ENCODE peak calls at places on chromosomes 12 and 14, in six cellular contexts. E is A549, Y is hepatocyte, X is H9, B is fibroblast of lung, I is GM23338. C is an unnamed sample.

GRCh38 chr12:92403210-92404175 is 257.8 kb upstream of the BTG1 start:
- DNase-seq in E (no peak), Y (no peak), X (no peak), B (no peak), I (no peak), C (no peak)

GRCh38 chr12:10982244-10982643 is 4.5 kb downstream of the TAS2R50 start:
- DNase-seq in E (no peak), Y (no peak), X (no peak), B (no peak), I (no peak), C (no peak)

GRCh38 chr14:72941286-72941985 is 15.2 kb downstream of the DCAF4 start:
- DNase-seq in E (no peak), Y (no peak), X (no peak), B (no peak), I (no peak), C (no peak)

GRCh38 chr12:32312049-32312670 is 87.2 kb upstream of the FGD4 start:
- DNase-seq in E (peak), Y (peak), X (no peak), B (peak), I (peak), C (peak)

GRCh38 chr14:23353433-23353780 is 720 bp upstream of the SLC22A17 start:
- DNase-seq in E (no peak), Y (no peak), X (no peak), B (no peak), I (no peak), C (no peak)

GRCh38 chr14:89383171-89383845 is 33.7 kb downstream of the FOXN3 start:
- DNase-seq in E (no peak), Y (no peak), X (no peak), B (no peak), I (no peak), C (no peak)

GRCh38 chr12:91180577-91180976 is 2.0 kb downstream of the DCN start:
- DNase-seq in E (no peak), Y (peak), X (no peak), B (peak), I (no peak), C (no peak)

GRCh38 chr12:53076461-53076860 is 2.7 kb downstream of the SPRYD3 start:
- DNase-seq in E (no peak), Y (no peak), X (no peak), B (no peak), I (no peak), C (no peak)

GRCh38 chr12:97464241-97465011 is 1.8 kb downstream of the RMST start:
- DNase-seq in E (no peak), Y (no peak), X (peak), B (no peak), I (peak), C (no peak)

GRCh38 chr14:87013583-87013982 is 979.4 kb downstream of the GALC start:
- DNase-seq in E (no peak), Y (no peak), X (no peak), B (peak), I (no peak), C (no peak)

GRCh38 chr14:102085503-102085902 is 1.3 kb downstream of the HSP90AA1 start:
- DNase-seq in E (no peak), Y (no peak), X (no peak), B (no peak), I (no peak), C (no peak)

GRCh38 chr12:132461526-132461925 is 28.4 kb upstream of the FBRSL1 start:
- DNase-seq in E (no peak), Y (no peak), X (no peak), B (no peak), I (no peak), C (no peak)

GRCh38 chr12:57886590-57887363 is 40.2 kb upstream of the CTDSP2 start:
- DNase-seq in E (no peak), Y (no peak), X (no peak), B (no peak), I (no peak), C (no peak)

GRCh38 chr12:14290951-14291350 is 74.5 kb upstream of the ATF7IP start:
- DNase-seq in E (no peak), Y (no peak), X (no peak), B (no peak), I (no peak), C (no peak)

GRCh38 chr12:66552753-66553152 is 126.1 kb downstream of the GRIP1 start:
- DNase-seq in E (no peak), Y (no peak), X (no peak), B (no peak), I (no peak), C (no peak)

GRCh38 chr14:94961761-94962575 is 192.1 kb upstream of the GSC start:
- DNase-seq in E (no peak), Y (no peak), X (peak), B (no peak), I (no peak), C (no peak)

GRCh38 chr14:85131523-85131922 is 398.4 kb upstream of the FLRT2 start:
- DNase-seq in E (no peak), Y (peak), X (peak), B (no peak), I (peak), C (peak)

GRCh38 chr12:123267991-123268843 is 3.4 kb downstream of the CDK2AP1 start:
- DNase-seq in E (no peak), Y (peak), X (no peak), B (no peak), I (peak), C (no peak)

GRCh38 chr14:99217066-99217465 is 54.9 kb downstream of the BCL11B start:
- DNase-seq in E (no peak), Y (no peak), X (no peak), B (no peak), I (no peak), C (no peak)
- H3K4me2 ChIP-seq in E (no peak), Y (no peak), X (no peak), B (no peak), I (no peak), C (no peak)

GRCh38 chr12:21451529-21451928 is 14.1 kb downstream of the PYROXD1 start:
- DNase-seq in E (no peak), Y (no peak), X (no peak), B (peak), I (peak), C (no peak)
- TF ChIP-seq CTCF in E (peak), Y (peak), X (peak), B (no peak), I (peak), C (no peak)

DNA sequence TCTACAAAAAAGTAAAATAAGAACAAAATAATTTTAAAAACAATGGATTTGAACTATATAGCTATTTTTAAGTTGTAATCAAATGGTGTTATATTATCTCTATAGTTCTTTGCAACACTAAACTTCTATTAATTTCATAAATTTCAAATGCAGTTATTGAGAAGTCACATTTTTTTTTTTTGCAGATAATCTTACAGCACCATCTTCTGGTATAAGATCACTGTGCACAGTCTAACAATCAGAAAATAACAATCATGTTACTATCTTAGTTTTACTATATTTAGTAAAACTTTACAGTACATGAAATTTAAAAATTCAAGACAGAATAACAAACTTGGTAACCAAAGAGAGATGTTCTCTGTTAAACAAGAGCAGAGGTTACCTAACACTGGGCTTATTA is 40.6 kb downstream of the GXYLT1 start:
- DNase-seq in E (no peak), Y (no peak), X (no peak), B (peak), I (no peak), C (no peak)
- H3K4me2 ChIP-seq in E (no peak), Y (no peak), X (no peak), B (no peak), I (no peak), C (no peak)

GRCh38 chr14:105528197-105528858 is 1.9 kb downstream of the TMEM121 start:
- DNase-seq in E (peak), Y (peak), X (peak), B (peak), I (peak), C (peak)
- TF ChIP-seq CTCF in E (peak), Y (peak), X (peak), B (peak), I (peak), C (peak)

GRCh38 chr14:75271514-75271913 is 7.1 kb upstream of the FOS start:
- DNase-seq in E (no peak), Y (no peak), X (no peak), B (no peak), I (no peak), C (no peak)

GRCh38 chr14:75274899-75275569 is 3.6 kb upstream of the FOS start:
- DNase-seq in E (no peak), Y (no peak), X (no peak), B (peak), I (no peak), C (no peak)

GRCh38 chr14:75275598-75275997 is 3.0 kb upstream of the FOS start:
- DNase-seq in E (no peak), Y (no peak), X (no peak), B (no peak), I (no peak), C (peak)

GRCh38 chr14:75274045-75274898 is 4.4 kb upstream of the FOS start:
- DNase-seq in E (no peak), Y (no peak), X (no peak), B (no peak), I (no peak), C (no peak)

GRCh38 chr14:75273272-75274044 is 5.2 kb upstream of the FOS start:
- DNase-seq in E (no peak), Y (peak), X (no peak), B (peak), I (no peak), C (peak)
- H3K4me2 ChIP-seq in E (no peak), Y (no peak), X (no peak), B (peak), I (no peak), C (no peak)

DNA sequence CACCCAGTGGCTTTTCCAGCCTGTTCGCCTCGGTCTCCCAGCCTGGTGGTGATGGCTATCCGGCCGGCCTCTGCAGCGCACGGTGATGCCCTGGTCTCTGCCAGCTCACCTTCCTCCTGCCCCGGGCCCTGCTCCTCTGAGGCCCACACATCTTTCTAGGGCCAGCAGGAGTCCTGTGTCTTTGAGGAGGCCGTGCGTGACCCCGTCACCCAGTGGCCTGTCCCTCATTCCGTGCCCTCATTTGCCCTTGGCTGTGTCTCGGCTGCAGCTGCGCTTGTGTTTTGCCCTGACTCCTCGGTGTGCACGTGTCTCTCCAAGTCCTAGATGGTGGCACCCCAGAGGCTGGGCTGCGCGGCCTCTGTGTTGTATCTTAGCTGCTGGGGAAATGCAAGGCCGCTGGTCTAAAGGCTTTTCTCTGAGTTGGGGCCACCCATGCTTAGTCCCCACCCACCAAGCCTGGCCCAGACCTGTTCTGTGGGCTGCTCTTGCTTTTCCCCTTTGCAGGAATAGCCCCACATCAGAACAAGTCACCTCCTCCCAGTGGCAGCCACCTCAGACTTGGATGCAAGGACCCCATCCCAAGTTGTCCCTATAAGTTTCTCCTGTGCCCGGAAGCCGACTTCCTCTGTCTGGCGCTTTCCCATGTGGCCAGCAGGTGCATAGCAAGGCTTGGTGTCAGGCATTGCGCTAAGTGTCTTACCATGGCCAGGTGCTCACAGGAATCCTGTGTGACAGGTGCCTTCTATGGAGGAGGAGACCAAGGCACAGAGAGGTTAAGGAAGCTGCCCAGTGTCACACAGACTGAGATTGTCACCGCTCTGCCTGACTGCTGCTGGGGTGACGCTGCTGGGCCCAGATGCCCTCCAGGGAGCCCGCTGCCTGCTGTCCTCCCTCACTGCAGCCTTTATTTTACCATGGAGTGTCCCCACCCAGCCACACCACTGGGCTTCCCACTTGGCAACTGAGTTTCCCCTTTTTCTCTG is 64.5 kb downstream of the TSPAN9 start:
- DNase-seq in E (no peak), Y (no peak), X (peak), B (no peak), I (peak), C (no peak)
- TF ChIP-seq CTCF in E (no peak), Y (no peak), X (peak), B (no peak), I (peak), C (no peak)

GRCh38 chr14:51715250-51715649 is 63.5 kb downstream of the FRMD6 start:
- DNase-seq in E (no peak), Y (no peak), X (no peak), B (no peak), I (no peak), C (no peak)
- H3K4me2 ChIP-seq in E (no peak), Y (no peak), X (no peak), B (no peak), I (no peak), C (no peak)

DNA sequence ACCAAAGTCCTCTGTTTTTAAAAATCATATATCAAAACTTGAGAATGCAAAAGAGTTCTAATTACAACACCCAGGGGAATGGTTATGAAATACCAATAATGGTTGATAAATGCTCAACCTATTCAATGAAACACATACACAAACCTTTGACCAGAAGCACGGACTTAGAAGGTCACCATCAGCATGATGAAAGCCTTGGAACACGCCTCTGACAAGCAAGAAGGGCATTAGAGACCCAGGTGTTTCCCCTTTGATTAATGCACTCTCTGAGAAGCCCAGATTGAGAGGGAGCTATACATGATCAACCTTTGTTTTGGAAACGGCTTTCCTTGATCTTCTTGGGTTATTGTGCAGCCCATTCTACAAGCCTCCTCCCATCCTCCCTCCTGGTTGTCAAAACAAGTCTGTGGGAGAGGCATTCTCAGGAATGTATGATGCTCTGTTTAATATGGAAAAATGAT is 69.0 kb downstream of the ZFP36L1 start:
- DNase-seq in E (no peak), Y (no peak), X (no peak), B (no peak), I (no peak), C (no peak)
- TF ChIP-seq CTCF in E (no peak), Y (no peak), X (no peak), B (no peak), I (no peak), C (no peak)

GRCh38 chr12:1744932-1745331 is 54.1 kb downstream of the ADIPOR2 start:
- DNase-seq in E (no peak), Y (no peak), X (no peak), B (no peak), I (peak), C (no peak)

GRCh38 chr12:1738480-1738879 is 47.6 kb downstream of the ADIPOR2 start:
- DNase-seq in E (no peak), Y (no peak), X (no peak), B (no peak), I (no peak), C (no peak)

GRCh38 chr12:1739368-1739767 is 48.5 kb downstream of the ADIPOR2 start:
- DNase-seq in E (no peak), Y (no peak), X (no peak), B (no peak), I (no peak), C (no peak)

GRCh38 chr12:1740161-1740948 is 49.5 kb downstream of the ADIPOR2 start:
- DNase-seq in E (no peak), Y (no peak), X (no peak), B (no peak), I (no peak), C (no peak)

DNA sequence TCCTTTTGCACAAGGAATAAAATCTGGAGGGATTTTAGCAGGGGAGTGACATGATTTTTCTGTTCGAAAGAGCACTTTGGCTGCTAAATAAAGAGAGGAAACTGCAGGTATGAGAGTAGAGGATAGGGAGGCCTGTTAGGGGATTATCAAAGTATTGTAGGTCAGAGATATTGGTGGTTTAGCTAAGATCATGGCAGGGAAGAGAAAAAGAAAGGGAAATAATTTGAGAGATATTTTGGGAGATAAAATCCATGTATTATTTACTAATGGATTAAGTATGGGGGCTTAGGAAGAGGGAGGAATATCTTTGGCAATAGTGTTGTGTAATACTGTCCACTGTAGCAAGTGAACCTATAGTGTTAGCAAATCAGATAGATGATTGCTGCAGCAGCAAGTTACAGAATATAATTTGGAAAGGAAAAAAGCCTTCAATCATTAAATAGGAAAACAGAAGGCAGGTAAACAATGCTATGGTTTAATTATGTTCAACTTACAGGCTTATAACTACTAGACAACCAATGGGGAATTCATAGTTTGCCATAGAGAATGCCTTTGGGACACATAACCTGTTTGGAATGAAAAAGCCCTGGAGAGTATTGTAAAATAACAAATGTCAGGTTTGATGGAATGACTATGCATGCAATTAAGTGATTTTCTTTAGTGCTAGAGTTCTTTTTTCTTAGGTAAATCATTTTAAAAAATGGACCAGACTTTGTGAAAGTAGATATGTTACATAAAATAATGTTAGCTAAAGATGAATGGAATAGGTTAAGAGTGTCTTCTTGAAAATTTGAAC is 50.5 kb downstream of the ADIPOR2 start:
- DNase-seq in E (no peak), Y (no peak), X (no peak), B (no peak), I (no peak), C (peak)
- H3K4me2 ChIP-seq in E (peak), Y (no peak), X (no peak), B (no peak), I (no peak), C (no peak)

C was measured in PC-9.